ENCODE peak calls at places on chromosomes 5 and 9, in four cellular contexts. N is tibial nerve, J is A549, A is ovary. S is an unnamed sample. For H3K4me1, the result is how much of the 10 kb centered on the place peaks cover.

GRCh38 chr5:181260720-181261319 is at the start of gene TRIM52:
- DNase-seq in N (peak), J (peak), A (peak), S (peak)

GRCh38 chr5:1472964-1473628 is 27.9 kb upstream of the SLC6A3 start:
- DNase-seq in N (no peak), J (no peak), A (peak), S (no peak)

GRCh38 chr5:25850581-25850980 is 1187.8 kb downstream of the CDH9 start:
- DNase-seq in N (no peak), J (peak), A (no peak), S (no peak)

GRCh38 chr5:86875539-86875938 is 257.8 kb downstream of the COX7C start:
- DNase-seq in N (no peak), J (no peak), A (no peak), S (no peak)

GRCh38 chr5:56561-57290 is 35.2 kb upstream of the PLEKHG4B start:
- DNase-seq in N (no peak), J (peak), A (no peak), S (no peak)

GRCh38 chr9:104780796-104781395 is 17.0 kb downstream of the NIPSNAP3B start:
- DNase-seq in N (no peak), J (peak), A (no peak), S (peak)

GRCh38 chr5:160651682-160652645 is 200.0 kb downstream of the ATP10B start:
- DNase-seq in N (no peak), J (no peak), A (no peak), S (no peak)

GRCh38 chr5:171920765-171921391 is 85.6 kb downstream of the FBXW11 start:
- DNase-seq in N (no peak), J (no peak), A (no peak), S (no peak)

GRCh38 chr9:6351757-6352156 is 23.6 kb downstream of the TPD52L3 start:
- DNase-seq in N (no peak), J (no peak), A (no peak), S (no peak)

GRCh38 chr9:71446499-71447411 is 321.6 kb downstream of the CEMIP2 start:
- DNase-seq in N (peak), J (peak), A (peak), S (peak)

GRCh38 chr5:61933787-61934626 is 372.0 kb upstream of the KIF2A start:
- DNase-seq in N (peak), J (peak), A (peak), S (peak)

GRCh38 chr9:129885018-129885669 is 49.9 kb downstream of the USP20 start:
- DNase-seq in N (peak), J (no peak), A (peak), S (peak)

GRCh38 chr9:111662851-111663823 is 1.7 kb downstream of the GNG10 start:
- DNase-seq in N (no peak), J (no peak), A (no peak), S (no peak)

GRCh38 chr9:119221281-119221680 is 148.0 kb downstream of the BRINP1 start:
- DNase-seq in N (no peak), J (no peak), A (no peak), S (no peak)

GRCh38 chr5:92944903-92945629 is 636.0 kb downstream of the NR2F1-AS1 start:
- DNase-seq in N (no peak), J (peak), A (no peak), S (no peak)

GRCh38 chr9:12961276-12961809 is 186.5 kb downstream of the LURAP1L start:
- DNase-seq in N (no peak), J (no peak), A (no peak), S (no peak)

GRCh38 chr5:150507283-150508020 is 479 bp upstream of the NDST1 start:
- DNase-seq in N (no peak), J (no peak), A (no peak), S (no peak)
- H3K4me1 ChIP-seq in N (half or more), J (half or more), A (half or more), S (half or more)

GRCh38 chr5:126984632-126985031 is 45.7 kb downstream of the MARCHF3 start:
- DNase-seq in N (no peak), J (no peak), A (no peak), S (no peak)

GRCh38 chr5:126987271-126987899 is 43.0 kb downstream of the MARCHF3 start:
- DNase-seq in N (no peak), J (no peak), A (no peak), S (no peak)

GRCh38 chr5:126982195-126982594 is 48.2 kb downstream of the MARCHF3 start:
- DNase-seq in N (no peak), J (no peak), A (no peak), S (no peak)

GRCh38 chr5:126982926-126983873 is 47.2 kb downstream of the MARCHF3 start:
- DNase-seq in N (no peak), J (no peak), A (no peak), S (no peak)

DNA sequence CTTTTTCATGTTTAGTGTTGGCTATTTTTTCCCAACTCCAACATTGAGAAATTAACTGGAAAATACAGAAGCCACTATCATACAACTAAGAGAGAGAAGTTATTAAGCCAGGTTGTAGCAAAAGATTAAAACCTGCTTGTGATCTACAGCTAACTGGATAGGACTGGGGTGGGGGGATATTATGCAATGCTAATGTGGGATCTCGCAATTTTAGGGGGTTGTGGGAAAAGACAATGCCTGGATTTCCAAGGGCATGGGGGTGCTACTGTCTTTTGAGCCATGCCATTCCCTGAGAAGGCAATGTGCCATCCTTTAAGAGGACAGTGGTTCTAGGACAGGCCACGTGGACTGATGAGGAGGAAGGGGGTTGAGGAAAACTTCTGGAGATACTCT is 46.5 kb downstream of the MARCHF3 start:
- DNase-seq in N (no peak), J (no peak), A (no peak), S (no peak)
- TF ChIP-seq POLR2A in N (no peak), J (no peak), A (no peak), S (no peak)

GRCh38 chr5:32503261-32503660 is 58.7 kb upstream of the ZFR start:
- DNase-seq in N (no peak), J (no peak), A (no peak), S (no peak)
- H3K27ac ChIP-seq in N (no peak), J (no peak), A (no peak), S (no peak)

DNA sequence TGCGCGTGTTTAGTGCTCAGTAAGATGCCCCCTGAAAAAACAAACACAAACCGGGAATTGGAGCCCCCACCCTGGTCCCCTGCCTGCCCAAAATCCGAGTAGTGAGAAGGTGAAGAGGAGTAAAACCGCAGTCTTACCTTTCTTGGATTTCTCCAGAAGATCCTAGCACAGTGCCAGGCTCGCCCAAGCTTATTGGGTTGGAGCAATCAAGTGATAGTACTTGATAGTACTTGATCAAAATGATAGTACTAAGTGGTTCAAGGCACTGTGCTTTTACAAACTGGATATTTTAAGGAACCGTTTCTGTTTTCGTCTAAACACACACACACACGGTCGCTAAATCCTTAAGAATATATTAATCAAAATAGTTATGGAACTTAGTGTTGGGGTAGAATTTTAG is 2.8 kb upstream of the TRAF1 start:
- DNase-seq in N (no peak), J (no peak), A (no peak), S (no peak)
- H3K4me1 ChIP-seq in N (under half), J (under half), A (under half), S (half or more)

S was measured in adrenal gland.